ENCODE peak calls at places on chromosome 22, in four cellular contexts. Z, D, C and L are unnamed samples.

GRCh38 chr22:46737105-46737975 is 712 bp downstream of the CERK start:
- DNase-seq in Z (no peak), D (no peak), C (peak; percentile 54), L (no peak)

GRCh38 chr22:32644252-32645100 is 157.0 kb upstream of the TIMP3 start:
- DNase-seq in Z (no peak), D (no peak), C (no peak), L (no peak)

GRCh38 chr22:31447337-31447736 is 42.3 kb downstream of the EIF4ENIF1 start:
- DNase-seq in Z (no peak), D (no peak), C (no peak), L (no peak)

GRCh38 chr22:32950366-32950765 is 107.8 kb downstream of the SYN3 start:
- DNase-seq in Z (no peak), D (no peak), C (peak; percentile 16), L (no peak)

GRCh38 chr22:39674536-39674935 is 104.0 kb downstream of the CACNA1I start:
- DNase-seq in Z (no peak), D (no peak), C (no peak), L (no peak)

GRCh38 chr22:50216161-50216683 is 15.4 kb downstream of the SELENOO start:
- DNase-seq in Z (no peak), D (no peak), C (no peak), L (no peak)

GRCh38 chr22:30606455-30607299 is at the start of gene TCN2:
- DNase-seq in Z (peak; percentile 89), D (peak; percentile 15), C (peak; percentile 65), L (no peak)

GRCh38 chr22:48574776-48575566 is 1252.7 kb downstream of the BRD1 start:
- DNase-seq in Z (no peak), D (no peak), C (no peak), L (no peak)

GRCh38 chr22:48786679-48786996 is 1041.0 kb downstream of the BRD1 start:
- DNase-seq in Z (no peak), D (no peak), C (no peak), L (no peak)

GRCh38 chr22:39117585-39118191 is 20.6 kb downstream of the APOBEC3H start:
- DNase-seq in Z (no peak), D (peak; percentile 38), C (peak; percentile 68), L (peak; percentile 58)

GRCh38 chr22:46567471-46567870 is 30.1 kb upstream of the CELSR1 start:
- DNase-seq in Z (no peak), D (no peak), C (no peak), L (no peak)

GRCh38 chr22:35076648-35077047 is 10.7 kb downstream of the ISX start:
- DNase-seq in Z (no peak), D (no peak), C (no peak), L (no peak)

GRCh38 chr22:46613606-46613997 is 6.6 kb upstream of the GRAMD4 start:
- DNase-seq in Z (no peak), D (no peak), C (no peak), L (no peak)

GRCh38 chr22:49694462-49695260 is 133.0 kb downstream of the BRD1 start:
- DNase-seq in Z (no peak), D (no peak), C (no peak), L (no peak)

GRCh38 chr22:30265851-30266444 is 703 bp downstream of the OSM start:
- DNase-seq in Z (peak; percentile 93), D (no peak), C (no peak), L (peak; percentile 79)

GRCh38 chr22:41908409-41909289 is 6.2 kb downstream of the SHISA8 start:
- DNase-seq in Z (no peak), D (no peak), C (no peak), L (no peak)

GRCh38 chr22:23718371-23719165 is 27.8 kb downstream of the RGL4 start:
- DNase-seq in Z (no peak), D (peak; percentile 2), C (no peak), L (no peak)

GRCh38 chr22:49012695-49013094 is 815.0 kb downstream of the BRD1 start:
- DNase-seq in Z (no peak), D (no peak), C (no peak), L (no peak)

GRCh38 chr22:50262460-50262911 is 1.0 kb upstream of the MAPK12 start:
- DNase-seq in Z (no peak), D (no peak), C (no peak), L (no peak)

GRCh38 chr22:23856721-23857605 is 712 bp upstream of the SLC2A11 start:
- DNase-seq in Z (no peak), D (peak; percentile 9), C (peak; percentile 50), L (no peak)

GRCh38 chr22:28344893-28345292 is 334.7 kb downstream of the TTC28 start:
- DNase-seq in Z (no peak), D (no peak), C (no peak), L (no peak)

GRCh38 chr22:39577361-39577760 is 6.8 kb downstream of the CACNA1I start:
- DNase-seq in Z (no peak), D (no peak), C (no peak), L (no peak)

GRCh38 chr22:36027579-36027959 is 1.1 kb downstream of the RBFOX2 start:
- DNase-seq in Z (no peak), D (peak; percentile 13), C (no peak), L (no peak)

GRCh38 chr22:39296981-39297489 is 22.4 kb downstream of the RPL3 start:
- DNase-seq in Z (no peak), D (no peak), C (no peak), L (no peak)

GRCh38 chr22:18000441-18001039 is 23.8 kb downstream of the MICAL3 start:
- DNase-seq in Z (no peak), D (no peak), C (peak; percentile 61), L (peak; percentile 34)

GRCh38 chr22:45908961-45909360 is 68.0 kb downstream of the WNT7B start:
- DNase-seq in Z (no peak), D (no peak), C (no peak), L (no peak)

GRCh38 chr22:25091449-25091848 is 108.2 kb upstream of the CRYBB3 start:
- DNase-seq in Z (no peak), D (no peak), C (no peak), L (no peak)

GRCh38 chr22:21587803-21588611 is 20.5 kb downstream of the UBE2L3 start:
- DNase-seq in Z (no peak), D (no peak), C (no peak), L (no peak)

GRCh38 chr22:32764330-32765116 is 37.0 kb upstream of the TIMP3 start:
- DNase-seq in Z (peak; percentile 61), D (no peak), C (no peak), L (no peak)

GRCh38 chr22:22342697-22343602 is 98.4 kb downstream of the VPREB1 start:
- DNase-seq in Z (no peak), D (peak; percentile 74), C (peak; percentile 60), L (peak; percentile 5)

GRCh38 chr22:29727248-29727551 is 7.4 kb downstream of the CABP7 start:
- DNase-seq in Z (no peak), D (no peak), C (peak; percentile 81), L (no peak)

GRCh38 chr22:43240614-43241013 is 53.7 kb upstream of the TTLL12 start:
- DNase-seq in Z (no peak), D (no peak), C (no peak), L (no peak)